ENCODE peak calls at places on chromosomes 1 and 21, in four cellular contexts. M is activated CD4-positive, alpha-beta T cell treated with anti-CD3 and anti-CD28 coated beads, Interleukin-2, amount 10 ng/mL, durations not matched to agents 7 days and 5 days; J is A549; V is AG09309. R is an unnamed sample.

GRCh38 chr1:246398126-246398813 is 108.8 kb downstream of the SMYD3 start:
- DNase-seq in M (no peak), J (no peak), V (no peak), R (no peak)

GRCh38 chr21:34701726-34702125 is 32.9 kb downstream of the CLIC6 start:
- DNase-seq in M (no peak), J (no peak), V (peak; percentile 42), R (peak; percentile 68)

GRCh38 chr1:26574690-26575349 is 45.3 kb downstream of the RPS6KA1 start:
- DNase-seq in M (no peak), J (no peak), V (no peak), R (peak; percentile 61)

GRCh38 chr1:221286399-221286798 is 407.2 kb downstream of the HLX start:
- DNase-seq in M (no peak), J (no peak), V (no peak), R (no peak)

GRCh38 chr1:33507661-33508060 is 35.2 kb downstream of the ZSCAN20 start:
- DNase-seq in M (no peak), J (no peak), V (no peak), R (no peak)

GRCh38 chr21:25956993-25957714 is 213.4 kb downstream of the APP start:
- DNase-seq in M (no peak), J (no peak), V (peak; percentile 62), R (peak; percentile 43)

GRCh38 chr1:53089478-53090226 is 27.6 kb downstream of the PODN start:
- DNase-seq in M (no peak), J (peak; percentile 33), V (no peak), R (no peak)

GRCh38 chr1:159229486-159229885 is 24.8 kb downstream of the ACKR1 start:
- DNase-seq in M (no peak), J (peak; percentile 7), V (no peak), R (no peak)

GRCh38 chr1:241225741-241226140 is 131.3 kb downstream of the RGS7 start:
- DNase-seq in M (no peak), J (no peak), V (no peak), R (no peak)

GRCh38 chr1:179229214-179230140 is at the start of gene ABL2:
- DNase-seq in M (peak; percentile 47), J (peak; percentile 29), V (no peak), R (peak; percentile 81)

GRCh38 chr1:38872401-38873026 is 634 bp downstream of the MYCBP start:
- DNase-seq in M (peak; percentile 48), J (no peak), V (no peak), R (peak; percentile 41)

GRCh38 chr1:109761227-109762038 is 2.3 kb downstream of the EPS8L3 start:
- DNase-seq in M (no peak), J (no peak), V (no peak), R (no peak)

GRCh38 chr1:101148987-101149386 is 87.8 kb upstream of the S1PR1 start:
- DNase-seq in M (no peak), J (no peak), V (no peak), R (peak; percentile 38)

GRCh38 chr1:37475380-37476086 is 1.2 kb downstream of the ZC3H12A start:
- DNase-seq in M (no peak), J (no peak), V (no peak), R (no peak)

GRCh38 chr1:156337052-156337887 is 822 bp downstream of the CCT3 start:
- DNase-seq in M (no peak), J (peak; percentile 14), V (no peak), R (peak; percentile 26)

GRCh38 chr1:173383341-173383740 is 93.8 kb upstream of the PRDX6 start:
- DNase-seq in M (no peak), J (no peak), V (no peak), R (peak; percentile 20)

GRCh38 chr21:42377211-42377950 is 11.0 kb upstream of the TFF1 start:
- DNase-seq in M (no peak), J (no peak), V (no peak), R (no peak)

GRCh38 chr1:221693087-221693486 is 48.8 kb downstream of the DUSP10 start:
- DNase-seq in M (no peak), J (no peak), V (no peak), R (no peak)

GRCh38 chr1:219716611-219717114 is 103.8 kb upstream of the ZC3H11B start:
- DNase-seq in M (no peak), J (no peak), V (no peak), R (no peak)

GRCh38 chr1:206682111-206682510 is 2.6 kb upstream of the MAPKAPK2 start:
- DNase-seq in M (no peak), J (no peak), V (no peak), R (no peak)